ENCODE peak calls at places on chromosomes 3 and 15, in six cellular contexts. W is effector memory CD4-positive, alpha-beta T cell; A is neural progenitor cell; F is sigmoid colon; L is spleen; I is HCT116. M is an unnamed sample. For H3K27me3, the result is how much of the 10 kb centered on the place peaks cover.

GRCh38 chr3:105997800-105998526 is 129.2 kb upstream of the CBLB start:
- DNase-seq in F (no peak), W (no peak), A (no peak), I (peak), L (no peak), M (peak)

GRCh38 chr15:60553163-60553562 is 74.2 kb upstream of the ICE2 start:
- DNase-seq in W (no peak), I (no peak), A (no peak), L (no peak), F (no peak), M (no peak)

GRCh38 chr15:83380026-83380425 is 67.1 kb upstream of the SH3GL3 start:
- DNase-seq in L (no peak), W (no peak), F (no peak), A (no peak), I (peak), M (no peak)

GRCh38 chr3:42122261-42123011 is 31.3 kb downstream of the TRAK1 start:
- DNase-seq in L (no peak), F (peak), W (no peak), A (no peak), I (no peak), M (peak)

GRCh38 chr3:58023536-58023935 is 15.3 kb downstream of the FLNB start:
- DNase-seq in W (no peak), F (no peak), L (no peak), I (no peak), A (no peak), M (no peak)

GRCh38 chr3:78112266-78112665 is 1072.4 kb downstream of the ROBO2 start:
- DNase-seq in F (no peak), L (no peak), W (no peak), A (no peak), I (no peak), M (no peak)

GRCh38 chr3:34376691-34377090 is 578.3 kb downstream of the PDCD6IP start:
- DNase-seq in F (no peak), W (no peak), A (no peak), I (no peak), L (no peak), M (no peak)

GRCh38 chr3:180808823-180809575 is 103.5 kb upstream of the FXR1 start:
- DNase-seq in I (no peak), A (no peak), W (no peak), F (no peak), L (no peak), M (no peak)

GRCh38 chr3:73508330-73508954 is 116.3 kb downstream of the PDZRN3 start:
- DNase-seq in W (no peak), I (peak), F (no peak), A (peak), L (no peak), M (no peak)

GRCh38 chr3:161070252-161070930 is 34.8 kb downstream of the B3GALNT1 start:
- DNase-seq in I (no peak), L (no peak), F (no peak), A (peak), W (no peak), M (no peak)

GRCh38 chr15:32838338-32838737 is 120.5 kb downstream of the GREM1 start:
- DNase-seq in F (no peak), I (no peak), A (no peak), W (no peak), L (no peak), M (no peak)

GRCh38 chr3:47419083-47420043 is 38.5 kb downstream of the PTPN23 start:
- DNase-seq in F (no peak), I (no peak), A (no peak), L (peak), W (no peak), M (no peak)

GRCh38 chr15:25022233-25022632 is 67.4 kb downstream of the SNRPN start:
- DNase-seq in L (no peak), F (no peak), W (no peak), A (no peak), I (no peak), M (no peak)

DNA sequence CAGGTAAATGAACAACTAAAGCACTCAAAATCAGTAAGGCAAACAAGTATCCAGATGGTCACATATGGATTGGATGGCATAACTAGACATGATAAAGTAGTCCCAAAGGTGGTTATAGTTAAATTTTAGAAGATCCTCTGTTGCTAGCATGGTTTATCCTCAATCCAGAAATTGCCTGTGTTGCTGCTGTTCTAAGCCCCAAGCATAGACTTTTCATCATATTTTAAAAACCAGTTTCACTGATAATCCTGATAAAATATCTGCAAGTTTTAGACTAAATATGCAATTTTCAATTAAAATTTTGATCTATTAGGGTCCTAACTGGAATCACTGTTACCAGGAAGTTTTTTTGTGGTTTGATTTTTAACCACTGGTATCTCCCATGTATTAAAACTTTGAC is 35.4 kb downstream of the MBNL1 start:
- DNase-seq in I (no peak), L (no peak), A (no peak), W (no peak), F (no peak), M (no peak)
- H3K27ac ChIP-seq in I (peak), L (no peak), A (no peak), W (no peak), F (peak), M (peak)

GRCh38 chr3:127408684-127409420 is 121.0 kb upstream of the PRR20G start:
- DNase-seq in F (peak), W (no peak), A (peak), L (peak), I (no peak), M (no peak)
- H3K27me3 ChIP-seq in F (under half), W (under half), A (under half), L (under half), I (under half), M (under half)

DNA sequence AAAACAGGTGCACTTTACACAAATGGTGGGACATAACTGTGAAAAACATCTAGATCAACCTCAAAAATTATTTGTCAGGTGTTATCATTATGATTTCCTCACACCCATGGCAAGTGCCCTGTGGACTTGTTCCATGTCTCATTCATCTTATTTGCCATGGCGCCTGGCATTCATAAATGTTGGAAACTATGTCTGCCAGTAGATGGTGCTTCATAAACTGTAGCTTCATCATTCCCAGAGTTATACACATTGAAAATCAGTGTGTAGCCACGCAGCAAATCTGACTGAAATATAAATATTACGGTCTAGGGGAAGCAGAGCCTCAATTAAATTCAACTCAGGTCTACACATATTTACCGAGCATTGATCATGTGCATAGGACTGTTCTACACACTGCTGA is 90.7 kb downstream of the IMPG2 start:
- DNase-seq in F (no peak), W (no peak), I (no peak), A (no peak), L (no peak), M (no peak)
- H3K27ac ChIP-seq in F (no peak), W (no peak), I (no peak), A (no peak), L (no peak), M (no peak)

GRCh38 chr3:159991591-159991990 is 3.0 kb downstream of the IL12A start:
- DNase-seq in F (no peak), I (no peak), W (no peak), L (no peak), A (no peak), M (no peak)
- H3K27me3 ChIP-seq in F (under half), I (under half), W (under half), L (under half), A (under half), M (under half)

GRCh38 chr15:26772588-26773484 is at the start of gene GABRB3:
- DNase-seq in I (no peak), F (no peak), A (peak), L (no peak), W (no peak), M (no peak)
- H3K27ac ChIP-seq in I (no peak), F (no peak), A (no peak), L (no peak), W (no peak), M (no peak)

GRCh38 chr3:40200754-40201316 is 108.7 kb upstream of the EIF1B start:
- DNase-seq in A (no peak), I (no peak), F (no peak), L (no peak), W (no peak), M (no peak)
- H3K27me3 ChIP-seq in A (under half), I (under half), F (under half), L (under half), W (under half), M (under half)

M was measured in breast epithelium.